ENCODE peak calls at places on chromosomes 12 and 14, in five cellular contexts. Q, J, E, D and G are unnamed samples.

GRCh38 chr12:115387392-115387791 is 703.4 kb upstream of the TBX3 start:
- DNase-seq in Q (no peak), J (peak), E (no peak), D (no peak), G (no peak)

GRCh38 chr14:49033131-49033530 is 553.0 kb downstream of the RPS29 start:
- DNase-seq in Q (no peak), J (no peak), E (no peak), D (no peak), G (no peak)

GRCh38 chr12:89470741-89471504 is 53.7 kb downstream of the GALNT4 start:
- DNase-seq in Q (no peak), J (peak), E (no peak), D (no peak), G (no peak)

GRCh38 chr14:60266021-60266937 is 17.3 kb downstream of the PPM1A start:
- DNase-seq in Q (no peak), J (peak), E (no peak), D (no peak), G (no peak)

GRCh38 chr14:58701576-58701975 is 63.8 kb downstream of the DACT1 start:
- DNase-seq in Q (no peak), J (no peak), E (no peak), D (no peak), G (no peak)

GRCh38 chr14:93311082-93311481 is 21.8 kb downstream of the BTBD7 start:
- DNase-seq in Q (no peak), J (no peak), E (no peak), D (no peak), G (no peak)

GRCh38 chr12:109653896-109654295 is 59.7 kb upstream of the FAM222A start:
- DNase-seq in Q (no peak), J (no peak), E (no peak), D (no peak), G (no peak)

GRCh38 chr14:100547633-100548294 is 39.5 kb downstream of the BEGAIN start:
- DNase-seq in Q (no peak), J (no peak), E (peak), D (no peak), G (peak)

GRCh38 chr12:54622463-54623183 is 12.1 kb downstream of the LACRT start:
- DNase-seq in Q (no peak), J (no peak), E (no peak), D (no peak), G (no peak)

GRCh38 chr12:100789146-100789545 is 5.4 kb upstream of the ANO4 start:
- DNase-seq in Q (no peak), J (no peak), E (no peak), D (no peak), G (no peak)

GRCh38 chr14:100807979-100808734 is 17.8 kb upstream of the MEG3 start:
- DNase-seq in Q (no peak), J (no peak), E (peak), D (no peak), G (no peak)

GRCh38 chr12:52006726-52007157 is at the start of gene TAMALIN:
- DNase-seq in Q (peak), J (no peak), E (peak), D (no peak), G (peak)
- TF ChIP-seq POLR2A in Q (no peak), J (no peak), E (peak), D (no peak), G (peak)

GRCh38 chr12:51926064-51926632 is 18.8 kb downstream of the ACVRL1 start:
- DNase-seq in Q (no peak), J (no peak), E (no peak), D (no peak), G (no peak)
- TF ChIP-seq POLR2A in Q (no peak), J (no peak), E (no peak), D (no peak), G (no peak)

GRCh38 chr14:22919601-22919921 is 612 bp upstream of the RBM23 start:
- DNase-seq in Q (no peak), J (no peak), E (no peak), D (peak), G (no peak)
- TF ChIP-seq POLR2A in Q (no peak), J (no peak), E (no peak), D (no peak), G (no peak)

DNA sequence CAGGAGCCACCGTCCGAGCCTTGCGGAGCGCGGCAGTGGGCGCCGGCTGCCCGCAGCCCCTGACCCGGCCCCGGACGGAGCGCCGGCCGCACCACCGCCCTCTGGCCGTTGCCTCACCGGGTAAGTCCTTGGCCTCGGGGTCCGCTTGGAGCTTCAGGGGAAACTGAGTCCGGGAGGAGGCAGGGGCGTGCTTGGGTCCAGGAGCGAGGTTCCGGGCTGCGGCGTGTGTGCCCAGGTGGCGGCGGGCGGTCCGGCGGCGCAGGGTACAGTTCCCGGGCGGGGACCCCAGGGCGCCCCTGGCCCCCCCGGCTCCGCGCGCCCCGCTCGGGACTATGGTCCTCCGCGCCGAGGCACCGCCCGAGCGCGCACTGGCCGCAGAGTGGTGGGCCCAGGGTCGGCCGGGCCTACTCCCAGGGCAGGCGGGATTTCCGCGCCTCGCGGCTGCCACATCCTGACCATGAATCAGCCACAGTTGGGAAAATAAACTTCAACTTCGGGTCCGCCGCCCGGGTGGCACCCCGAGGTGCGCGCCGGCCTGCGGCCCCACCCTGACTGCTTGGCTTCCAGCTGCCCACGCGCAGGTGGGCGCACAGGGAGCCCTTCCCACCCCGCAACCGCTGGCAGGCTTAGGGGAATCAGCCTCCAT is 325 bp downstream of the INF2 start:
- DNase-seq in Q (no peak), J (no peak), E (no peak), D (no peak), G (peak)
- TF ChIP-seq POLR2A in Q (no peak), J (no peak), E (no peak), D (no peak), G (peak)